ENCODE peak calls at places on chromosomes 7 and 10, in six cellular contexts. A is adrenal gland; V is stimulated activated CD4-positive, alpha-beta T cell treated with anti-CD3 and anti-CD28 coated beads, Interleukin-2, amount 100 ng/mL, for 48 hours; F is dermis blood vessel endothelial cell; G is kidney glomerular epithelial cell; R is left colon. T is an unnamed sample.

GRCh38 chr7:131533566-131534561 is 22.6 kb downstream of the PODXL start:
- DNase-seq in A (no peak), F (no peak), G (no peak), V (no peak), R (no peak), T (no peak)

GRCh38 chr10:133224861-133225366 is 5.1 kb upstream of the UTF1 start:
- DNase-seq in F (no peak), V (no peak), G (peak), A (no peak), R (no peak), T (no peak)

GRCh38 chr10:86500846-86501245 is 20.7 kb downstream of the WAPL start:
- DNase-seq in V (no peak), A (no peak), F (no peak), R (no peak), G (no peak), T (no peak)

GRCh38 chr10:35795131-35795819 is 153.2 kb upstream of the FZD8 start:
- DNase-seq in G (no peak), A (no peak), R (no peak), V (no peak), F (peak), T (peak)

GRCh38 chr7:17229257-17229656 is 69.2 kb upstream of the AHR start:
- DNase-seq in F (no peak), G (no peak), V (no peak), R (no peak), A (no peak), T (no peak)

GRCh38 chr10:72173267-72173634 is 42.6 kb upstream of the ANAPC16 start:
- DNase-seq in R (no peak), V (no peak), F (no peak), A (no peak), G (no peak), T (no peak)

GRCh38 chr10:15237351-15237750 is 68.9 kb upstream of the NMT2 start:
- DNase-seq in R (no peak), G (no peak), V (no peak), F (peak), A (no peak), T (peak)

GRCh38 chr7:82317257-82317721 is 126.3 kb downstream of the CACNA2D1 start:
- DNase-seq in R (no peak), F (no peak), G (peak), A (no peak), V (no peak), T (no peak)

GRCh38 chr10:113055458-113055857 is 105.4 kb downstream of the TCF7L2 start:
- DNase-seq in F (no peak), A (no peak), G (no peak), R (no peak), V (no peak), T (no peak)

GRCh38 chr10:124598196-124598595 is 136.6 kb downstream of the LHPP start:
- DNase-seq in R (no peak), V (no peak), A (no peak), F (no peak), G (no peak), T (no peak)

GRCh38 chr10:71604324-71605018 is 115.1 kb downstream of the C10orf105 start:
- DNase-seq in A (no peak), F (peak), G (no peak), R (peak), V (no peak), T (no peak)

GRCh38 chr10:108691126-108691525 is 1232.2 kb downstream of the XPNPEP1 start:
- DNase-seq in R (no peak), G (no peak), F (no peak), A (no peak), V (no peak), T (no peak)

GRCh38 chr7:90412458-90413184 is 9.4 kb downstream of the CLDN12 start:
- DNase-seq in F (peak), G (no peak), R (peak), V (no peak), A (no peak), T (no peak)

GRCh38 chr7:148727501-148728278 is 29.0 kb downstream of the CUL1 start:
- DNase-seq in G (no peak), F (no peak), V (no peak), A (no peak), R (no peak), T (no peak)

GRCh38 chr10:48614481-48615383 is 9.9 kb upstream of the ARHGAP22 start:
- DNase-seq in R (no peak), G (no peak), F (peak), A (no peak), V (no peak), T (peak)

GRCh38 chr10:66928000-66928770 is 2.3 kb downstream of the LRRTM3 start:
- DNase-seq in A (peak), R (no peak), G (no peak), F (no peak), V (no peak), T (no peak)

GRCh38 chr10:117413928-117414618 is 38.8 kb upstream of the PDZD8 start:
- DNase-seq in F (no peak), R (no peak), V (no peak), A (no peak), G (peak), T (no peak)

GRCh38 chr10:54203426-54203825 is 597.6 kb downstream of the PCDH15 start:
- DNase-seq in A (no peak), G (no peak), V (no peak), F (no peak), R (no peak), T (no peak)

GRCh38 chr10:74825033-74825370 is 1.4 kb upstream of the KAT6B start:
- DNase-seq in A (peak), F (peak), G (no peak), V (peak), R (peak), T (peak)

GRCh38 chr7:106205621-106206222 is 79.1 kb downstream of the NAMPT start:
- DNase-seq in G (peak), A (no peak), R (no peak), F (no peak), V (no peak), T (peak)

GRCh38 chr7:69861233-69861632 is 263.0 kb downstream of the AUTS2 start:
- DNase-seq in V (no peak), G (no peak), R (no peak), A (no peak), F (no peak), T (no peak)

GRCh38 chr10:1287493-1288480 is 231.6 kb downstream of the WDR37 start:
- DNase-seq in A (no peak), R (no peak), G (no peak), F (no peak), V (no peak), T (no peak)

GRCh38 chr7:26375604-26376207 is 84.0 kb downstream of the SNX10 start:
- DNase-seq in R (no peak), A (no peak), G (no peak), V (no peak), F (no peak), T (peak)

GRCh38 chr7:100467638-100468373 is 3.7 kb upstream of the SPACDR start:
- DNase-seq in G (no peak), F (no peak), V (no peak), R (peak), A (no peak), T (no peak)

GRCh38 chr7:157271991-157272324 is 64.8 kb upstream of the DNAJB6 start:
- DNase-seq in G (peak), A (peak), F (peak), R (no peak), V (no peak), T (peak)

GRCh38 chr10:110317866-110318850 is 13.4 kb upstream of the SMNDC1 start:
- DNase-seq in V (no peak), F (no peak), R (no peak), A (no peak), G (no peak), T (no peak)

GRCh38 chr7:117251687-117252086 is 71.2 kb downstream of the WNT2 start:
- DNase-seq in F (no peak), R (no peak), G (peak), A (no peak), V (no peak), T (no peak)

GRCh38 chr10:100148353-100149211 is 37.2 kb downstream of the ERLIN1 start:
- DNase-seq in V (peak), F (no peak), G (peak), R (no peak), A (no peak), T (no peak)